ENCODE peak calls at places on chromosomes 12 and 14, in seven cellular contexts. C, N, M, X, O, W and I are unnamed samples.

GRCh38 chr14:102770910-102771543 is 6.2 kb upstream of the TRAF3 start:
- DNase-seq in C (no peak), N (no peak), M (no peak), X (no peak), O (no peak), W (no peak), I (no peak)

GRCh38 chr14:63701614-63702291 is 26.1 kb downstream of the SGPP1 start:
- DNase-seq in C (no peak), N (no peak), M (no peak), X (no peak), O (no peak), W (no peak), I (no peak)

GRCh38 chr12:54680374-54680773 is 32.2 kb upstream of the DCD start:
- DNase-seq in C (peak; percentile 25), N (peak; percentile 82), M (peak; percentile 89), X (peak; percentile 19), O (peak; percentile 2), W (no peak), I (peak; percentile 10)

GRCh38 chr12:40473979-40474378 is 218.3 kb upstream of the CNTN1 start:
- DNase-seq in C (no peak), N (no peak), M (no peak), X (no peak), O (no peak), W (no peak), I (no peak)

GRCh38 chr12:12582193-12582881 is 19.7 kb upstream of the DUSP16 start:
- DNase-seq in C (no peak), N (no peak), M (no peak), X (no peak), O (no peak), W (no peak), I (no peak)

GRCh38 chr12:108475396-108475795 is 39.7 kb upstream of the FICD start:
- DNase-seq in C (no peak), N (no peak), M (no peak), X (no peak), O (no peak), W (no peak), I (no peak)

GRCh38 chr14:24965934-24966593 is 83.9 kb downstream of the STXBP6 start:
- DNase-seq in C (no peak), N (peak; percentile 61), M (no peak), X (peak; percentile 30), O (peak; percentile 97), W (peak; percentile 9), I (peak; percentile 90)

GRCh38 chr12:8553088-8553627 is 12.5 kb upstream of the CLEC4E start:
- DNase-seq in C (no peak), N (peak; percentile 26), M (peak; percentile 49), X (no peak), O (no peak), W (no peak), I (no peak)

GRCh38 chr14:36617824-36618223 is 35.4 kb upstream of the NKX2-8 start:
- DNase-seq in C (no peak), N (no peak), M (no peak), X (no peak), O (no peak), W (no peak), I (no peak)

GRCh38 chr12:3295648-3296408 is 195.2 kb upstream of the PRMT8 start:
- DNase-seq in C (no peak), N (no peak), M (no peak), X (no peak), O (no peak), W (no peak), I (peak; percentile 30)

GRCh38 chr14:68248481-68249255 is 429.1 kb downstream of the RAD51B start:
- DNase-seq in C (no peak), N (peak; percentile 71), M (no peak), X (peak; percentile 68), O (peak; percentile 82), W (peak; percentile 64), I (peak; percentile 78)

GRCh38 chr12:129966086-129966640 is 62.3 kb upstream of the TMEM132D start:
- DNase-seq in C (peak; percentile 10), N (no peak), M (no peak), X (no peak), O (no peak), W (no peak), I (no peak)

GRCh38 chr14:21069388-21070082 is 569 bp upstream of the ARHGEF40 start:
- DNase-seq in C (no peak), N (peak; percentile 86), M (peak; percentile 79), X (no peak), O (peak; percentile 59), W (peak; percentile 69), I (peak; percentile 29)

GRCh38 chr14:68694516-68695235 is 98.2 kb downstream of the ZFP36L1 start:
- DNase-seq in C (no peak), N (no peak), M (no peak), X (no peak), O (no peak), W (no peak), I (peak; percentile 22)

GRCh38 chr12:51521554-51522276 is 69.3 kb upstream of the SCN8A start:
- DNase-seq in C (no peak), N (no peak), M (no peak), X (no peak), O (no peak), W (no peak), I (peak; percentile 29)

GRCh38 chr14:81516941-81517797 is 16.5 kb downstream of the SEL1L start:
- DNase-seq in C (no peak), N (peak; percentile 75), M (no peak), X (no peak), O (peak; percentile 79), W (no peak), I (peak; percentile 76)

GRCh38 chr14:52922059-52922458 is 28.8 kb downstream of the FERMT2 start:
- DNase-seq in C (no peak), N (peak; percentile 65), M (no peak), X (no peak), O (no peak), W (no peak), I (no peak)
- H2AK5ac ChIP-seq in C (no peak overlapping the region), N (no peak overlapping the region), M (no peak overlapping the region), X (no peak overlapping the region), O (peak overlapping the region; percentile 44), W (no peak overlapping the region), I (no peak overlapping the region)

DNA sequence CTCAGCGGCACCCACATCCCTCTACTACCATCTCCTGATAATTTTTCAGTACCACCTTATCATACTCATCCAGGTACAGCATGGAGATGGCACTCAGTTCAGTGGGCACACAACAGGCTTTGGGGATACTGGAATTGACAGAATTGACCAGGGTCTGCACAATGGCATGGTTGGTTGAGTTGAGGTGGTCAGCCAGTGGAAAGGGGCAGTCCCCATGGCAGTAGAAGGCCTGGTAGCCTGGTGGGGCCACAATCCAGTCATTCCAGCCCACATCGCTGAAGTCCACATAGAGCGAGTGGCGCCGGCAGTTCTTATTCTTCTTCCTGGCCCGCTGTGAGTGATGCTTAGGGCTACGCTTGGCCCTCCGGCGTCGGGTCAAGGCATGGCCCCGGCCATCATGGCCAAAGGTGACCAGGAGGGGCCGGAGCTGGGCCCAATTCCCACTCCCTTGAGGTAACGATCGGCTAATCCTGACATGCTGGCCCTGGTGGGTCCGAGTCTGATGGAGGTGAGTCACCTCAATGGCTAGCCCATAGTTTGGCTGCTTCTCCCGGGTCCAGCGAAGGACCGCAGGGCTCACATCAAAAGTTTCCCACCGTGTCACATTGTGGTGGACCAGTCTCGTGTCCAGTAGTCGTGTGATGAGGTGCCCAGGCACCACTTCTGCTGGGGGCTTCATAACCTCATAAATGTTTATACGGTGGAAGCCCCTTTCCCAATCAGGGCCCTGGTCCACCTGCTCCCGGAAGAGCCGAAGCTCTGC is 6.4 kb downstream of the BMP4 start:
- DNase-seq in C (no peak), N (no peak), M (no peak), X (no peak), O (no peak), W (no peak), I (no peak)
- H2AK5ac ChIP-seq in C (peak overlapping the region; percentile 91), N (no peak overlapping the region), M (no peak overlapping the region), X (no peak overlapping the region), O (peak overlapping the region; percentile 51), W (no peak overlapping the region), I (peak overlapping the region; percentile 35)

DNA sequence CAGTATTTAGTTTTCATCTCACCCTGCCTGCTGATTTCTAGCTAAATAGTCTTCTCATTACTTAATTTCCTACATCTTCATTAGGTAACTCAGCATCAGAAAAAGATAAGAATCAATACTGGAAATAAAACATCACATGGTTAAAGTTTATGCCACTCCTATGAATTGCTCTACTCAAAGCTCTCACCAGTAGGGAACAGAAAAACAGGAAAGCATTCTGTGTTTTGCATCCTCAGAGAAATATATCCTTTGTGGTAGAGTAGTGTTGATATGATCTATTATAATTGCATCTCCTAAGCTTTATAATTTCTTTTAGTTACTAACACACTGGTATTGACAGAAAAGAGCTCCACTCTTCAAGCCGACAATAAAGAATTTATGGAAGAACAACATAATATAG is 9.9 kb downstream of the CPNE8 start:
- DNase-seq in C (no peak), N (no peak), M (no peak), X (no peak), O (no peak), W (no peak), I (no peak)
- H2AK5ac ChIP-seq in C (no peak overlapping the region), N (no peak overlapping the region), M (no peak overlapping the region), X (no peak overlapping the region), O (no peak overlapping the region), W (no peak overlapping the region), I (no peak overlapping the region)

DNA sequence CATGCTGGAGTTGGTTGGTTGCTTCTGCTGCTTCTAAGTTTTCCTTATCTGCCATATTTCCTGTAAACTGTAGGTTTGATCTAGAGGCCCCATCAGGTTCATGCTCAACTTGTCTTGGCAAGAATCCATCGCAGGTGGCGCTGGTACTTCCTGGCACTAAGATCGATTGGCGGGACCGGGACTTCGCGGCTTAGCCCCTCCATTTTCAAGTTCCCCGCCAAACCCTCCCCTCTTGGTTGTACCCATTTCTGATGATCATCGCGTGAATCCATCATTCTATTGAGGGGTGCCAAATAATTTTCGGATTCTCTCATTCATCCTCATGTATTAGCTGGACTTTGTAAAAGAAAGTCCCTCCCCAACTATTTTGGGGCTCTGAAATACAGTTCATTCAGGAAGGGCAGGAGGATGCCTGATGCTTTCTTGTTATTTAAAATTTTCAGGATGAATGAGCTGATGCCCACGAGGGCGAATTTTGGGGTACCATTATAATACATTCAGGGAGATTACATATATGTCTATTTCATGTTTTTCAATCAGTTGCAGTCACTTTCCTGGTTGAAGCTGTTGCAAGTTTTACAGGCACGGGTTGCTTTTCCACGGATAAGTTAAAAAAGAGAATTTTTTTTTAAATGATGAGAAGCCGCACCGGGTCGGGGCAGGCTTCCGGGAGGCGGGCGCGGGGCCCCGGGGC is 424 bp upstream of the BRI3BP start:
- DNase-seq in C (peak; percentile 84), N (peak; percentile 96), M (peak; percentile 96), X (peak; percentile 69), O (peak; percentile 52), W (peak; percentile 69), I (peak; percentile 24)
- H2AK5ac ChIP-seq in C (no peak overlapping the region), N (no peak overlapping the region), M (no peak overlapping the region), X (no peak overlapping the region), O (no peak overlapping the region), W (no peak overlapping the region), I (no peak overlapping the region)

DNA sequence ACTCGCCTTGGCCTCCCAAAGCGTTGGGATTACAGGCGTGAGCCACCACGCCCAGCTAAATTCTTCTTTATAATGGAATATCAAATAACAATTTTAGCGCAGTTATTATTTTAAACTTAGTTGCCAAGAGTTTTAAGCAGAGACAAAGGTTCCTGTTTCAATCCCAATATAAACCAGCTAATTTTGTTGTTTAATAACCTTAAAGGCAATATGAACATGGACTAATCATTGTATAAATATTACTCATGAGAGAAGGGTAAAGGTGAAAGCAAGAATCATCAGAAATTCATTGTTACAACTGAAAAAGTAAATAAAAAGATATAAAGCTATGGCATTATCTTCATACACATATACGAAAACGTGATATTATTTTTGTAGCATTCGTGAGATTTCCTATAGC is 8.2 kb downstream of the DTD2 start:
- DNase-seq in C (no peak), N (no peak), M (no peak), X (no peak), O (no peak), W (no peak), I (no peak)
- H2AK5ac ChIP-seq in C (no peak overlapping the region), N (no peak overlapping the region), M (no peak overlapping the region), X (no peak overlapping the region), O (no peak overlapping the region), W (no peak overlapping the region), I (no peak overlapping the region)

GRCh38 chr14:104213301-104214034 is 75.1 kb downstream of the KIF26A start:
- DNase-seq in C (no peak), N (no peak), M (no peak), X (no peak), O (no peak), W (no peak), I (no peak)
- H2AK5ac ChIP-seq in C (no peak overlapping the region), N (no peak overlapping the region), M (no peak overlapping the region), X (no peak overlapping the region), O (no peak overlapping the region), W (peak overlapping the region; percentile 88), I (no peak overlapping the region)